ENCODE peak calls at places on chromosomes 13 and 19, in nine cellular contexts. O is dorsolateral prefrontal cortex, D is suprapubic skin, N is AG10803, A is ascending aorta, W is AG09319, X is HS-27A, T is adrenal gland, C is NCI-H1930. E is an unnamed sample.

GRCh38 chr19:32403291-32403995 is 2.1 kb upstream of the DPY19L3 start:
- DNase-seq in O (no peak), T (no peak), W (no peak), N (no peak), C (no peak), X (no peak), A (no peak), D (no peak), E (no peak)

GRCh38 chr13:45015300-45015699 is 26.0 kb downstream of the GPALPP1 start:
- DNase-seq in D (no peak), A (no peak), O (no peak), X (no peak), C (no peak), N (no peak), W (no peak), T (no peak), E (no peak)

GRCh38 chr19:3651684-3652083 is 25.1 kb upstream of the CACTIN start:
- DNase-seq in X (no peak), W (no peak), D (no peak), O (no peak), T (no peak), A (no peak), C (no peak), N (no peak), E (no peak)

GRCh38 chr19:18006895-18007604 is 920 bp upstream of the ARRDC2 start:
- DNase-seq in O (peak), T (peak), X (no peak), A (no peak), N (peak), W (no peak), C (peak), D (no peak), E (peak)

GRCh38 chr13:60335531-60335930 is 61.5 kb upstream of the TDRD3 start:
- DNase-seq in N (peak), A (no peak), C (peak), O (no peak), X (no peak), W (no peak), D (no peak), T (no peak), E (no peak)

GRCh38 chr13:51435002-51435578 is 17.7 kb downstream of the INTS6 start:
- DNase-seq in N (peak), T (no peak), C (no peak), D (no peak), O (no peak), W (no peak), X (no peak), A (no peak), E (no peak)

GRCh38 chr19:19485161-19485997 is 30.0 kb downstream of the TSSK6 start:
- DNase-seq in C (no peak), X (no peak), O (no peak), T (no peak), A (no peak), N (peak), D (no peak), W (no peak), E (no peak)

GRCh38 chr19:35063940-35064818 is 22.7 kb downstream of the HPN start:
- DNase-seq in D (no peak), X (peak), N (peak), C (no peak), W (no peak), A (no peak), T (no peak), O (no peak), E (no peak)

GRCh38 chr19:4647676-4648644 is 8.6 kb downstream of the TNFAIP8L1 start:
- DNase-seq in N (no peak), D (no peak), T (peak), W (no peak), C (no peak), X (no peak), A (no peak), O (no peak), E (peak)

GRCh38 chr19:19490247-19490968 is 24.9 kb downstream of the TSSK6 start:
- DNase-seq in X (peak), W (peak), T (peak), C (peak), D (no peak), N (peak), A (peak), O (peak), E (peak)

GRCh38 chr19:6916952-6917351 is 29.6 kb downstream of the ADGRE1 start:
- DNase-seq in D (no peak), C (no peak), W (no peak), O (no peak), T (no peak), A (no peak), N (no peak), X (no peak), E (no peak)

GRCh38 chr13:110714798-110715394 is 1.4 kb downstream of the ING1 start:
- DNase-seq in N (no peak), C (peak), T (peak), A (no peak), O (peak), X (no peak), W (no peak), D (peak), E (peak)

GRCh38 chr19:41771410-41771809 is 16.1 kb downstream of the CEACAM6 start:
- DNase-seq in D (no peak), N (no peak), O (no peak), T (no peak), C (no peak), X (no peak), W (no peak), A (no peak), E (no peak)

GRCh38 chr19:55596304-55596703 is 3.0 kb downstream of the FIZ1 start:
- DNase-seq in C (no peak), X (no peak), D (no peak), O (no peak), T (no peak), A (no peak), W (no peak), N (no peak), E (no peak)

GRCh38 chr19:45152504-45153338 is 8.1 kb downstream of the NKPD1 start:
- DNase-seq in X (no peak), D (no peak), W (no peak), C (no peak), T (peak), O (peak), A (no peak), N (peak), E (peak)

GRCh38 chr13:98539655-98540054 is 37.3 kb downstream of the STK24 start:
- DNase-seq in X (no peak), A (no peak), O (no peak), C (no peak), D (no peak), W (no peak), N (peak), T (no peak), E (no peak)

GRCh38 chr19:9057505-9058258 is 29.2 kb upstream of the OR1M1 start:
- DNase-seq in C (no peak), T (no peak), O (no peak), A (no peak), W (no peak), X (no peak), N (no peak), D (no peak), E (no peak)

GRCh38 chr13:74074723-74075122 is 59.5 kb downstream of the KLF12 start:
- DNase-seq in O (no peak), C (no peak), X (no peak), A (no peak), W (no peak), T (no peak), D (no peak), N (peak), E (no peak)

E was measured in gastrocnemius medialis.